ENCODE peak calls at places on chromosomes 7 and 10, in seven cellular contexts. F is neural crest cell; X is Ammon's horn; P is EL; N is stimulated activated CD4-positive, alpha-beta T cell treated with anti-CD3 and anti-CD28 coated beads, Interleukin-4, amount 100 ng/mL, for 1 hour; B is activated CD4-positive, alpha-beta T cell treated with anti-CD3 and anti-CD28 coated beads, Interleukin-2, amount 50 U/mL, for 1 hour; D is activated T-cell treated with anti-CD3 and anti-CD28 coated beads for 1 hour. Q is an unnamed sample.

GRCh38 chr7:157827045-157827862 is 490.4 kb downstream of the DNAJB6 start:
- DNase-seq in F (no peak), X (no peak), P (no peak), N (peak), B (peak), D (no peak), Q (no peak)

GRCh38 chr10:17038627-17039026 is 91.0 kb downstream of the CUBN start:
- DNase-seq in F (no peak), X (no peak), P (no peak), N (no peak), B (no peak), D (no peak), Q (no peak)

GRCh38 chr7:137820156-137820555 is 26.6 kb downstream of the DGKI start:
- DNase-seq in F (no peak), X (no peak), P (no peak), N (no peak), B (no peak), D (no peak), Q (no peak)

GRCh38 chr7:75596727-75597614 is 104.9 kb downstream of the SPDYE5 start:
- DNase-seq in F (no peak), X (no peak), P (peak), N (no peak), B (no peak), D (no peak), Q (no peak)

GRCh38 chr10:76012928-76013327 is 581.5 kb downstream of the LRMDA start:
- DNase-seq in F (no peak), X (no peak), P (no peak), N (no peak), B (no peak), D (no peak), Q (no peak)

GRCh38 chr10:71509444-71509843 is 112.7 kb downstream of the CDH23 start:
- DNase-seq in F (no peak), X (no peak), P (no peak), N (no peak), B (no peak), D (no peak), Q (no peak)

GRCh38 chr10:131849591-131850489 is 51.0 kb upstream of the PPP2R2D start:
- DNase-seq in F (no peak), X (no peak), P (no peak), N (no peak), B (no peak), D (no peak), Q (peak)

GRCh38 chr10:58157076-58157766 is 110.5 kb downstream of the IPMK start:
- DNase-seq in F (no peak), X (no peak), P (peak), N (no peak), B (no peak), D (no peak), Q (no peak)

GRCh38 chr10:4755286-4756009 is 70.6 kb upstream of the AKR1E2 start:
- DNase-seq in F (no peak), X (no peak), P (no peak), N (no peak), B (no peak), D (no peak), Q (no peak)

GRCh38 chr10:12526311-12526710 is 177.0 kb downstream of the CAMK1D start:
- DNase-seq in F (no peak), X (no peak), P (no peak), N (no peak), B (no peak), D (no peak), Q (no peak)

GRCh38 chr10:101258179-101258885 is 29.1 kb upstream of the LBX1 start:
- DNase-seq in F (no peak), X (no peak), P (no peak), N (no peak), B (no peak), D (no peak), Q (no peak)

GRCh38 chr7:24966802-24967201 is 13.2 kb downstream of the OSBPL3 start:
- DNase-seq in F (no peak), X (no peak), P (no peak), N (no peak), B (no peak), D (no peak), Q (no peak)

GRCh38 chr7:128909605-128910568 is 622 bp downstream of the KCP start:
- DNase-seq in F (no peak), X (no peak), P (peak), N (no peak), B (no peak), D (no peak), Q (peak)

GRCh38 chr7:151762501-151763245 is 114.2 kb downstream of the PRKAG2 start:
- DNase-seq in F (no peak), X (peak), P (no peak), N (no peak), B (no peak), D (no peak), Q (no peak)

GRCh38 chr7:102284399-102284798 is 2.3 kb upstream of the SH2B2 start:
- DNase-seq in F (no peak), X (no peak), P (no peak), N (no peak), B (no peak), D (no peak), Q (no peak)

GRCh38 chr10:3217301-3217700 is 44.7 kb upstream of the PITRM1 start:
- DNase-seq in F (no peak), X (no peak), P (peak), N (no peak), B (no peak), D (no peak), Q (no peak)

GRCh38 chr7:117210366-117210765 is 112.5 kb downstream of the WNT2 start:
- DNase-seq in F (no peak), X (no peak), P (no peak), N (no peak), B (no peak), D (no peak), Q (no peak)

GRCh38 chr7:98626393-98627061 is 9.4 kb downstream of the NPTX2 start:
- DNase-seq in F (peak), X (peak), P (no peak), N (no peak), B (no peak), D (no peak), Q (peak)

GRCh38 chr10:33732176-33733025 is 397.9 kb upstream of the NRP1 start:
- DNase-seq in F (no peak), X (no peak), P (no peak), N (no peak), B (no peak), D (no peak), Q (no peak)

GRCh38 chr7:142345817-142346216 is 88.0 kb upstream of the PRSS58 start:
- DNase-seq in F (no peak), X (no peak), P (no peak), N (peak), B (no peak), D (peak), Q (no peak)

GRCh38 chr7:4244635-4245034 is 437.5 kb upstream of the FOXK1 start:
- DNase-seq in F (no peak), X (no peak), P (no peak), N (no peak), B (no peak), D (no peak), Q (no peak)

GRCh38 chr7:154503962-154504550 is 451.9 kb downstream of the DPP6 start:
- DNase-seq in F (no peak), X (peak), P (peak), N (no peak), B (no peak), D (no peak), Q (no peak)